ENCODE peak calls at places on chromosomes 12 and 14, in ten cellular contexts. One of them, this sample, is unnamed.
A peak's percentile ranks its signal among the peaks of the same experiment; 100 is the strongest.

GRCh38 chr14:23041729-23042128 is 283 bp upstream of the PSMB11 start:
- DNase-seq in A673: no peak
- DNase-seq in CD8-positive, alpha-beta T cell: no peak
- DNase-seq in pancreas: no peak
- DNase-seq in Karpas-422: no peak
- DNase-seq in neural progenitor cell: no peak
- DNase-seq in small intestine: no peak
- DNase-seq in GM23248: peak; percentile 67
- DNase-seq in PC-3: peak; percentile 79
- DNase-seq in CD4-positive, CD25-positive, alpha-beta regulatory T cell: no peak
- DNase-seq in this sample: no peak

GRCh38 chr12:96862326-96862725 is 44.7 kb upstream of the NEDD1 start:
- DNase-seq in GM23248: no peak
- DNase-seq in A673: no peak
- DNase-seq in pancreas: no peak
- DNase-seq in small intestine: no peak
- DNase-seq in CD8-positive, alpha-beta T cell: no peak
- DNase-seq in neural progenitor cell: no peak
- DNase-seq in Karpas-422: no peak
- DNase-seq in CD4-positive, CD25-positive, alpha-beta regulatory T cell: no peak
- DNase-seq in PC-3: peak; percentile 25
- DNase-seq in this sample: no peak

GRCh38 chr14:91484186-91484585 is 25.9 kb downstream of the PPP4R3A start:
- DNase-seq in CD8-positive, alpha-beta T cell: no peak
- DNase-seq in PC-3: no peak
- DNase-seq in CD4-positive, CD25-positive, alpha-beta regulatory T cell: no peak
- DNase-seq in neural progenitor cell: no peak
- DNase-seq in Karpas-422: peak; percentile 56
- DNase-seq in pancreas: no peak
- DNase-seq in GM23248: no peak
- DNase-seq in small intestine: no peak
- DNase-seq in A673: peak; percentile 11
- DNase-seq in this sample: no peak

GRCh38 chr14:100775351-100775830 is 48.7 kb downstream of the DLK1 start:
- DNase-seq in small intestine: no peak
- DNase-seq in neural progenitor cell: no peak
- DNase-seq in GM23248: no peak
- DNase-seq in A673: no peak
- DNase-seq in CD4-positive, CD25-positive, alpha-beta regulatory T cell: no peak
- DNase-seq in Karpas-422: no peak
- DNase-seq in pancreas: no peak
- DNase-seq in CD8-positive, alpha-beta T cell: no peak
- DNase-seq in PC-3: no peak
- DNase-seq in this sample: no peak

GRCh38 chr14:50944647-50945413 is 547 bp upstream of the PYGL start:
- DNase-seq in A673: peak; percentile 56
- DNase-seq in neural progenitor cell: no peak
- DNase-seq in CD4-positive, CD25-positive, alpha-beta regulatory T cell: no peak
- DNase-seq in Karpas-422: no peak
- DNase-seq in PC-3: peak; percentile 84
- DNase-seq in GM23248: peak; percentile 69
- DNase-seq in pancreas: peak; percentile 70
- DNase-seq in small intestine: peak; percentile 32
- DNase-seq in CD8-positive, alpha-beta T cell: no peak
- DNase-seq in this sample: no peak

GRCh38 chr14:103801459-103801858 is 45.9 kb downstream of the PPP1R13B start:
- DNase-seq in small intestine: peak; percentile 50
- DNase-seq in CD8-positive, alpha-beta T cell: no peak
- DNase-seq in CD4-positive, CD25-positive, alpha-beta regulatory T cell: no peak
- DNase-seq in Karpas-422: no peak
- DNase-seq in neural progenitor cell: no peak
- DNase-seq in A673: peak; percentile 81
- DNase-seq in GM23248: peak; percentile 94
- DNase-seq in pancreas: no peak
- DNase-seq in PC-3: peak; percentile 95
- DNase-seq in this sample: no peak

GRCh38 chr12:28032811-28033537 is 60.4 kb upstream of the PTHLH start:
- DNase-seq in Karpas-422: no peak
- DNase-seq in neural progenitor cell: no peak
- DNase-seq in PC-3: peak; percentile 93
- DNase-seq in CD8-positive, alpha-beta T cell: no peak
- DNase-seq in GM23248: peak; percentile 71
- DNase-seq in pancreas: no peak
- DNase-seq in CD4-positive, CD25-positive, alpha-beta regulatory T cell: no peak
- DNase-seq in small intestine: no peak
- DNase-seq in A673: no peak
- DNase-seq in this sample: no peak

GRCh38 chr12:52280319-52280795 is 5.9 kb downstream of the KRT86 start:
- DNase-seq in pancreas: no peak
- DNase-seq in PC-3: peak; percentile 99
- DNase-seq in small intestine: no peak
- DNase-seq in neural progenitor cell: no peak
- DNase-seq in GM23248: peak; percentile 95
- DNase-seq in Karpas-422: no peak
- DNase-seq in A673: peak; percentile 39
- DNase-seq in CD4-positive, CD25-positive, alpha-beta regulatory T cell: no peak
- DNase-seq in CD8-positive, alpha-beta T cell: no peak
- DNase-seq in this sample: no peak

GRCh38 chr12:82625523-82625922 is 61.2 kb upstream of the TMTC2 start:
- DNase-seq in Karpas-422: no peak
- DNase-seq in pancreas: no peak
- DNase-seq in CD8-positive, alpha-beta T cell: no peak
- DNase-seq in neural progenitor cell: peak; percentile 83
- DNase-seq in CD4-positive, CD25-positive, alpha-beta regulatory T cell: no peak
- DNase-seq in GM23248: no peak
- DNase-seq in A673: no peak
- DNase-seq in small intestine: no peak
- DNase-seq in PC-3: no peak
- DNase-seq in this sample: no peak

GRCh38 chr14:60753264-60754126 is 18.9 kb downstream of the MNAT1 start:
- DNase-seq in A673: no peak
- DNase-seq in pancreas: no peak
- DNase-seq in CD8-positive, alpha-beta T cell: peak; percentile 71
- DNase-seq in GM23248: no peak
- DNase-seq in Karpas-422: peak; percentile 48
- DNase-seq in PC-3: no peak
- DNase-seq in small intestine: peak; percentile 70
- DNase-seq in neural progenitor cell: no peak
- DNase-seq in CD4-positive, CD25-positive, alpha-beta regulatory T cell: peak; percentile 69
- DNase-seq in this sample: peak; percentile 86

GRCh38 chr12:120817559-120818330 is 86.4 kb downstream of the SPPL3 start:
- DNase-seq in CD8-positive, alpha-beta T cell: no peak
- DNase-seq in small intestine: no peak
- DNase-seq in neural progenitor cell: no peak
- DNase-seq in A673: no peak
- DNase-seq in pancreas: no peak
- DNase-seq in CD4-positive, CD25-positive, alpha-beta regulatory T cell: no peak
- DNase-seq in Karpas-422: no peak
- DNase-seq in PC-3: no peak
- DNase-seq in GM23248: no peak
- DNase-seq in this sample: no peak

GRCh38 chr14:54567634-54568561 is 970 bp downstream of the SAMD4A start:
- DNase-seq in neural progenitor cell: peak; percentile 85
- DNase-seq in CD8-positive, alpha-beta T cell: peak; percentile 57
- DNase-seq in CD4-positive, CD25-positive, alpha-beta regulatory T cell: peak; percentile 36
- DNase-seq in GM23248: peak; percentile 72
- DNase-seq in PC-3: peak; percentile 73
- DNase-seq in A673: peak; percentile 75
- DNase-seq in Karpas-422: peak; percentile 86
- DNase-seq in small intestine: peak; percentile 33
- DNase-seq in pancreas: peak; percentile 88
- DNase-seq in this sample: peak; percentile 36

GRCh38 chr14:54567224-54567633 is 301 bp downstream of the SAMD4A start:
- DNase-seq in A673: peak; percentile 53
- DNase-seq in Karpas-422: no peak
- DNase-seq in PC-3: no peak
- DNase-seq in pancreas: peak; percentile 79
- DNase-seq in small intestine: peak; percentile 10
- DNase-seq in CD8-positive, alpha-beta T cell: peak; percentile 23
- DNase-seq in GM23248: no peak
- DNase-seq in neural progenitor cell: peak; percentile 69
- DNase-seq in CD4-positive, CD25-positive, alpha-beta regulatory T cell: no peak
- DNase-seq in this sample: peak; percentile 15

GRCh38 chr14:54570651-54571415 is 3.9 kb downstream of the SAMD4A start:
- DNase-seq in CD8-positive, alpha-beta T cell: no peak
- DNase-seq in CD4-positive, CD25-positive, alpha-beta regulatory T cell: no peak
- DNase-seq in small intestine: peak; percentile 7
- DNase-seq in neural progenitor cell: no peak
- DNase-seq in PC-3: peak; percentile 93
- DNase-seq in GM23248: peak; percentile 91
- DNase-seq in pancreas: no peak
- DNase-seq in Karpas-422: no peak
- DNase-seq in A673: peak; percentile 57
- DNase-seq in this sample: no peak

GRCh38 chr14:54570047-54570446 is 3.1 kb downstream of the SAMD4A start:
- DNase-seq in CD8-positive, alpha-beta T cell: no peak
- DNase-seq in GM23248: no peak
- DNase-seq in Karpas-422: no peak
- DNase-seq in CD4-positive, CD25-positive, alpha-beta regulatory T cell: no peak
- DNase-seq in neural progenitor cell: no peak
- DNase-seq in pancreas: no peak
- DNase-seq in small intestine: no peak
- DNase-seq in A673: no peak
- DNase-seq in PC-3: peak; percentile 15
- DNase-seq in this sample: no peak

GRCh38 chr14:54568821-54569591 is 2.1 kb downstream of the SAMD4A start:
- DNase-seq in Karpas-422: no peak
- DNase-seq in small intestine: no peak
- DNase-seq in neural progenitor cell: peak; percentile 26
- DNase-seq in A673: peak; percentile 35
- DNase-seq in PC-3: peak; percentile 53
- DNase-seq in GM23248: peak; percentile 77
- DNase-seq in CD8-positive, alpha-beta T cell: no peak
- DNase-seq in CD4-positive, CD25-positive, alpha-beta regulatory T cell: no peak
- DNase-seq in pancreas: no peak
- DNase-seq in this sample: no peak
- H3K27ac ChIP-seq in Karpas-422: peak overlapping the region; percentile 88
- H3K27ac ChIP-seq in small intestine: peak overlapping the region; percentile 32
- H3K27ac ChIP-seq in neural progenitor cell: no peak overlapping the region
- H3K27ac ChIP-seq in A673: no peak overlapping the region
- H3K27ac ChIP-seq in PC-3: no peak overlapping the region
- H3K27ac ChIP-seq in GM23248: peak overlapping the region; percentile 83
- H3K27ac ChIP-seq in CD8-positive, alpha-beta T cell: no peak overlapping the region
- H3K27ac ChIP-seq in CD4-positive, CD25-positive, alpha-beta regulatory T cell: no peak overlapping the region
- H3K27ac ChIP-seq in pancreas: no peak overlapping the region
- H3K27ac ChIP-seq in this sample: no peak overlapping the region

DNA sequence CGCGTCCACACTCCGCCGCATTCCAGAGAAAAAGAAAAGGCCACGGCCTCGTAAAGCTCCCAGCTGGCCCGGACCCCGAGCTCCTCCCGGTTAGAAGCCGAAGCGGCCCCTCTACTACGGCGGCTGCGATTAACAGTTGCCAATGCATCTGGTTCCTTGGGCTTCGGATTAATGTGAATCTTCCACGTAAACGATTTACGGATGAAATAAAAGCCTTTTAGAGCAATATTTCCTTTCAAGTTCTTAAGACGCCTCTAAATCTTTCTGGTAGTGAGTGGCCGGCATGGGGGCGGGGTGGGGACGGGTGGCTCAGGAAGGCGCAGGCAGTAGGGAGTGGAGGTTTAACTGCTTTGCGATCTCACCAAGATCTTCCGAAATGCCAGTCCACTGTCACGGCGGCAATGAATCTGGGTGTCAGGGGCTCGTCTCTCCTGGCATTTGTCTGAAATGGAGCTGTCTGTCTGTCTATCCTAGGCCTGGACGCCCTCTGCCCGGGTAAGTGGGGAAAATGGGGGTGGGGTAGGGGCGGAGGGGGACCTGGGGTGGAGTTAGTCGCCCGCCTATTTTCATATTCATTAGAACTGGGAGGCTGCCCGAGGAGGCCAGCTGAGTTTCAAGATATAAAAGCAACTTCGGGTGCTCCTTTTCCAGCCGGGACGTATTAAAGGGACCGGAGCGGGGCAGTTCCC is 427 bp upstream of the ALX1 start:
- DNase-seq in CD8-positive, alpha-beta T cell: no peak
- DNase-seq in small intestine: peak; percentile 5
- DNase-seq in GM23248: no peak
- DNase-seq in Karpas-422: no peak
- DNase-seq in CD4-positive, CD25-positive, alpha-beta regulatory T cell: no peak
- DNase-seq in A673: no peak
- DNase-seq in PC-3: no peak
- DNase-seq in pancreas: peak; percentile 49
- DNase-seq in neural progenitor cell: peak; percentile 71
- DNase-seq in this sample: no peak
- H3K4me3 ChIP-seq in CD8-positive, alpha-beta T cell: no peak overlapping the region
- H3K4me3 ChIP-seq in small intestine: peak overlapping the region; percentile 50
- H3K4me3 ChIP-seq in GM23248: peak overlapping the region; percentile 68
- H3K4me3 ChIP-seq in Karpas-422: no peak overlapping the region
- H3K4me3 ChIP-seq in CD4-positive, CD25-positive, alpha-beta regulatory T cell: no peak overlapping the region
- H3K4me3 ChIP-seq in A673: peak overlapping the region; percentile 60
- H3K4me3 ChIP-seq in PC-3: no peak overlapping the region
- H3K4me3 ChIP-seq in pancreas: no peak overlapping the region
- H3K4me3 ChIP-seq in neural progenitor cell: peak overlapping the region; percentile 71
- H3K4me3 ChIP-seq in this sample: no peak overlapping the region

DNA sequence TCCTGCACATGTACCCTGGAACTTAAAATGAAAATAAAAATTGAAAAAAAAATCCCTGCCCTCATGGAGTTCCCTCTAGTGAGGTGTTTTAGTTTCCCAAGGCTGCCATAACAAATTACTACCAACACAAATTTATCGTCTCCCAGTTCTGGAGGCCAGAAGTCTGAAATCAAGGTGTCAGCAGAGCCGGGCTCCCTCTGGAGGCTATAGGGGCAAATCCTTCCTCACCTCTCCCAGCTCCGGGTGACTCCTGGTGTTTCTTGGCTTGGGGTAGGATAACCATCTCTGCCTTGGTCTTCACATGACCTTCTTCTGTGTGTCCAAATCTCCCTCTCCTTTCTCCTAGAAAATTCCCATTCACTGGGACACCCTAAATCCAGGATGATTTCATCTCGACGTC is 50.1 kb downstream of the PLXNC1 start:
- DNase-seq in Karpas-422: no peak
- DNase-seq in pancreas: no peak
- DNase-seq in CD4-positive, CD25-positive, alpha-beta regulatory T cell: no peak
- DNase-seq in CD8-positive, alpha-beta T cell: no peak
- DNase-seq in GM23248: no peak
- DNase-seq in PC-3: no peak
- DNase-seq in neural progenitor cell: no peak
- DNase-seq in small intestine: peak; percentile 29
- DNase-seq in A673: no peak
- DNase-seq in this sample: no peak
- H3K27ac ChIP-seq in Karpas-422: no peak overlapping the region
- H3K27ac ChIP-seq in pancreas: no peak overlapping the region
- H3K27ac ChIP-seq in CD4-positive, CD25-positive, alpha-beta regulatory T cell: no peak overlapping the region
- H3K27ac ChIP-seq in CD8-positive, alpha-beta T cell: no peak overlapping the region
- H3K27ac ChIP-seq in GM23248: no peak overlapping the region
- H3K27ac ChIP-seq in PC-3: no peak overlapping the region
- H3K27ac ChIP-seq in neural progenitor cell: no peak overlapping the region
- H3K27ac ChIP-seq in small intestine: no peak overlapping the region
- H3K27ac ChIP-seq in A673: no peak overlapping the region
- H3K27ac ChIP-seq in this sample: no peak overlapping the region

DNA sequence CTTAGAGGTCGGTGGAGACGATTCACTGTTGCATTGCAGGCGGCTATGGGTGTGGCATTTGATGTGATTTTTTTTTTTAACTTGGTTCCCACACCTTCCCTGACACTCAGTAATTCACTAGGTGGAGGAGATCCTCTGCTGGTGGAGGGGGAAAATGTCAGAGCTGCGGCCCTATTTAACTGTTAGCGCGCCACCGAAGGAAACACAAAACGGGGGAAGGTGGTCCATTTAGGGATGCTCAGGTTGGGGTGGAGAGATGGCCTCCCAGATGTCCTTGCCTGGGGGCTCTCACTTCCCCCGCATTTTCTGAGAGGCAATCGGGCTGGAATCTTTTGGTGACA is 4.3 kb upstream of the HOXC12 start:
- DNase-seq in A673: no peak
- DNase-seq in Karpas-422: peak; percentile 47
- DNase-seq in CD4-positive, CD25-positive, alpha-beta regulatory T cell: no peak
- DNase-seq in neural progenitor cell: no peak
- DNase-seq in PC-3: peak; percentile 47
- DNase-seq in GM23248: no peak
- DNase-seq in pancreas: no peak
- DNase-seq in small intestine: no peak
- DNase-seq in CD8-positive, alpha-beta T cell: no peak
- DNase-seq in this sample: no peak
- H3K4me3 ChIP-seq in A673: no peak overlapping the region
- H3K4me3 ChIP-seq in Karpas-422: no peak overlapping the region
- H3K4me3 ChIP-seq in CD4-positive, CD25-positive, alpha-beta regulatory T cell: no peak overlapping the region
- H3K4me3 ChIP-seq in neural progenitor cell: no peak overlapping the region
- H3K4me3 ChIP-seq in PC-3: no peak overlapping the region
- H3K4me3 ChIP-seq in GM23248: no peak overlapping the region
- H3K4me3 ChIP-seq in pancreas: no peak overlapping the region
- H3K4me3 ChIP-seq in small intestine: no peak overlapping the region
- H3K4me3 ChIP-seq in CD8-positive, alpha-beta T cell: no peak overlapping the region
- H3K4me3 ChIP-seq in this sample: no peak overlapping the region

This sample was measured in naive thymus-derived CD4-positive, alpha-beta T cell.